ENCODE peak calls at places on chromosomes 16 and 17, in four cellular contexts. Q is ACHN; V is stimulated activated naive CD8-positive, alpha-beta T cell treated with anti-CD3 and anti-CD28 coated beads, Interleukin-15, amount 100 ng/mL, for 72 hours; T is DMS79 treated with DMSO at 0.1 percent for 48 hours. J is an unnamed sample.

GRCh38 chr17:33814852-33815251 is 440.2 kb upstream of the CCL2 start:
- DNase-seq in Q (no peak), V (no peak), T (no peak), J (no peak)

GRCh38 chr17:42706732-42707131 is 24.4 kb downstream of the CNTNAP1 start:
- DNase-seq in Q (no peak), V (peak; percentile 45), T (no peak), J (no peak)

GRCh38 chr17:14299261-14300093 is 1.4 kb upstream of the HS3ST3B1 start:
- DNase-seq in Q (no peak), V (no peak), T (no peak), J (no peak)

GRCh38 chr16:29863669-29863984 is 601 bp upstream of the CDIPT start:
- DNase-seq in Q (no peak), V (no peak), T (no peak), J (no peak)

GRCh38 chr17:67520282-67520906 is 143.3 kb downstream of the PITPNC1 start:
- DNase-seq in Q (no peak), V (no peak), T (peak; percentile 72), J (no peak)

GRCh38 chr17:78779848-78780247 is 2.2 kb downstream of the CYTH1 start:
- DNase-seq in Q (no peak), V (no peak), T (peak; percentile 53), J (no peak)

GRCh38 chr16:85687651-85688471 is 893 bp downstream of the GINS2 start:
- DNase-seq in Q (no peak), V (no peak), T (no peak), J (no peak)

GRCh38 chr17:82449883-82450356 is 632 bp downstream of the CYBC1 start:
- DNase-seq in Q (no peak), V (peak; percentile 34), T (no peak), J (no peak)

GRCh38 chr16:4309833-4310266 is 6.0 kb upstream of the GLIS2 start:
- DNase-seq in Q (peak; percentile 83), V (no peak), T (no peak), J (peak; percentile 61)

GRCh38 chr16:3021449-3022207 is 1.5 kb downstream of the TNFRSF12A start:
- DNase-seq in Q (peak; percentile 97), V (peak; percentile 76), T (peak; percentile 46), J (peak; percentile 63)

GRCh38 chr16:20867585-20867984 is 32.6 kb downstream of the DCUN1D3 start:
- DNase-seq in Q (no peak), V (no peak), T (no peak), J (no peak)

GRCh38 chr16:7246578-7246977 is 86.1 kb upstream of the RBFOX1 start:
- DNase-seq in Q (peak; percentile 19), V (no peak), T (no peak), J (no peak)

GRCh38 chr17:37406635-37407455 is at the start of the genes ACACA and TADA2A:
- DNase-seq in Q (peak; percentile 91), V (peak; percentile 78), T (peak; percentile 70), J (peak; percentile 58)

GRCh38 chr17:12507046-12507445 is 158.6 kb upstream of the MYOCD start:
- DNase-seq in Q (no peak), V (no peak), T (no peak), J (no peak)

GRCh38 chr17:55005520-55005919 is 37.0 kb downstream of the STXBP4 start:
- DNase-seq in Q (peak; percentile 60), V (no peak), T (no peak), J (no peak)

J was measured in mucosa of gallbladder.